ENCODE peak calls at places on chromosomes 6 and 20, in four cellular contexts. L, P, N and M are unnamed samples.

GRCh38 chr6:137734875-137735182 is 132.2 kb upstream of the TNFAIP3 start:
- DNase-seq in N (no peak), L (no peak), P (no peak), M (no peak)

GRCh38 chr6:37631295-37631694 is 66.4 kb downstream of the MDGA1 start:
- DNase-seq in P (no peak), L (no peak), N (no peak), M (no peak)

GRCh38 chr6:54014440-54014839 is 96.8 kb upstream of the MLIP start:
- DNase-seq in N (no peak), P (no peak), L (no peak), M (no peak)

GRCh38 chr20:22807646-22808045 is 223.3 kb upstream of the FOXA2 start:
- DNase-seq in P (peak; percentile 14), N (no peak), L (no peak), M (no peak)

GRCh38 chr6:10256113-10256690 is 158.7 kb downstream of the TFAP2A start:
- DNase-seq in P (no peak), N (no peak), L (no peak), M (no peak)

GRCh38 chr20:51467971-51468626 is 74.4 kb downstream of the NFATC2 start:
- DNase-seq in N (no peak), L (no peak), P (no peak), M (no peak)

GRCh38 chr6:47915017-47915416 is 133.2 kb downstream of the OPN5 start:
- DNase-seq in P (no peak), N (no peak), L (no peak), M (no peak)

GRCh38 chr6:137417411-137417810 is 76.8 kb downstream of the OLIG3 start:
- DNase-seq in L (no peak), N (no peak), P (no peak), M (no peak)

GRCh38 chr6:159973951-159974350 is 5.1 kb downstream of the IGF2R start:
- DNase-seq in P (no peak), N (no peak), L (no peak), M (no peak)

GRCh38 chr6:22448311-22448711 is 121.1 kb upstream of the HDGFL1 start:
- DNase-seq in P (no peak), L (no peak), N (no peak), M (no peak)

GRCh38 chr20:20003088-20003954 is 13.8 kb upstream of the NAA20 start:
- DNase-seq in N (peak; percentile 27), P (no peak), L (peak; percentile 52), M (peak; percentile 50)

GRCh38 chr6:156977527-156978291 is 200.5 kb downstream of the ARID1B start:
- DNase-seq in L (no peak), P (peak; percentile 68), N (no peak), M (no peak)

GRCh38 chr6:144150673-144151009 is 324 bp downstream of the STX11 start:
- DNase-seq in P (no peak), L (peak; percentile 19), N (peak; percentile 29), M (no peak)
- TF ChIP-seq CTCF in P (no peak), L (no peak), N (peak; percentile 24), M (peak; percentile 54)

DNA sequence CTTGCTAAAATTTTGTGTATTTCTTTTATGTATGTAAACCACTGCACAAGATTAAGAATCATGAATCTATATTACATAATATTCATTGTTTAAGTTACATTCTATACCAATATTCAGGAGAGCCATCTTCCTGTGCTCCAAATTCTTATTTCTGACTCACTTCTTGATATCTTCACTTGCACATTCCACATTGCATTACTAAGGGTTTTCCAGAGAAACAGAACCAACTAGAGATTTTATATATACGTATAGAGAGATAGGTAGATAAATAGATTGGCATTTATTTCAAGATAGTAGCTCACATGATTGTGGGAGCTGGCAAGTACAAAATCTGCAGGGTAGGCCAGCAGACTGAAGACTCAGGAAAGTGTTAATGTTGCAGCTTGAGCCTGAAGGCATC is 222.2 kb upstream of the PRSS16 start:
- DNase-seq in P (no peak), L (no peak), N (no peak), M (no peak)
- H3K4me3 ChIP-seq in P (no peak overlapping the region), L (no peak overlapping the region), N (no peak overlapping the region), M (no peak overlapping the region)

DNA sequence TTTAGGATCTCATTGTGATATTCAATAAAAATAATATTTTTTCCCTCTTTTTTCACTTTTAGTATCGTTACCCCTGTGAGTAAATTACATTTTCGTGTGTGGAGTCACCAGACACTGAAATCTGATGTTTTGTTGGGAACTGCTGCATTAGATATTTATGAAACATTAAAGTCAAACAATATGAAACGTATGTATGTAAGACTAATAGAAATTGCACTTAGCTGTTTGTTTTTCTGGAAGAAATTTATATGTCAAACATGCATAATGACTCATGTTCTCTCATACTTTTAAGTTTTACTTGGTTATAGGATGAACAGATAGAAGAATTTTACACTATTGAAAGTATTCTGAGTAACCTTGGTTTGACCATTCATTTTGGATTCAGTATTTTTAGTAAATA is 49.4 kb downstream of the ITCH start:
- DNase-seq in L (no peak), N (no peak), P (no peak), M (no peak)
- H3K36me3 ChIP-seq in L (no peaks in the 10 kb centered on the region), N (no peaks in the 10 kb centered on the region), P (peaks cover 53% of the 10 kb centered on the region), M (no peaks in the 10 kb centered on the region)

GRCh38 chr6:101231606-101232235 is 161.8 kb upstream of the GRIK2 start:
- DNase-seq in L (no peak), N (no peak), P (no peak), M (no peak)

GRCh38 chr6:101224751-101225150 is 168.8 kb upstream of the GRIK2 start:
- DNase-seq in L (no peak), N (no peak), P (no peak), M (no peak)

GRCh38 chr6:101230866-101231265 is 162.6 kb upstream of the GRIK2 start:
- DNase-seq in N (no peak), P (no peak), L (no peak), M (no peak)

GRCh38 chr6:101226677-101227135 is 166.8 kb upstream of the GRIK2 start:
- DNase-seq in L (no peak), P (peak; percentile 61), N (no peak), M (no peak)
- TF ChIP-seq CTCF in L (no peak), P (peak; percentile 68), N (no peak), M (peak; percentile 35)

DNA sequence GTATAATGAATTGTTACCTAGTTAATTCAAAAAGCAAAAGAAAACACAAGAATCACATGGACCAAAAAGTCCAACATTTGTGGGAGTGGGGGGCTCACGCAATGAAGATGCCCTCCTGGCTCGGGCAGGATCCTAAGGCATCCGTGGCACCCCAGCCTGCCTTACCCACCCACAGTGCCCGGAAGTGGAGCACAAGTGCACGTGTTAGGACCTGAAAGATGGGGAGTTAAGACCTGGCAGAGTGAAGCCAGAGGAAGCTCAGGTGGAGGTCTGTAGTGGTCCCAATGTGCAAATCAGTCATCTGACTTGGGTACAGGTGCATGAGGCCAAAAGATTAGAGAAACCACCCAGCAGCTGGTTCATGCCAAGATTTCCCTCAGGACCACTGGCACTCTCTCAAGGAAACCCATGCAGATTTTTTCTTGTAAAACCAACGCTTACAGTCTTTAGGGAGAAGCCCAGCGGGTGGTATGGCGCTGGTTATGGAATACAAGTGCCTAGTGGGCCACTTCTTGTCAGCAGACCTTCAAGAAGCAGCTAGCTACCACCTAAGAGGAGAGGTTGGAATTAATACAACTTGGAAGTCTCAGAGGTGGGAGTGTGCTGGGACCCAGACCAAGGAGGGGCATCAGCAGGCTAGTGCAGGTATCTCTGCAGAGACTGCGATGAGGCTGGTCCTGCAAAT is 42.1 kb downstream of the BFSP1 start:
- DNase-seq in L (no peak), P (no peak), N (no peak), M (no peak)
- H3K4me3 ChIP-seq in L (no peak overlapping the region), P (no peak overlapping the region), N (no peak overlapping the region), M (no peak overlapping the region)

GRCh38 chr6:15520616-15521203 is 142.1 kb downstream of the DTNBP1 start:
- DNase-seq in L (no peak), P (no peak), N (no peak), M (no peak)
- H3K36me3 ChIP-seq in L (no peaks in the 10 kb centered on the region), P (peaks cover 44% of the 10 kb centered on the region), N (no peaks in the 10 kb centered on the region), M (peaks cover 25% of the 10 kb centered on the region)

GRCh38 chr6:87319271-87319987 is 3.0 kb upstream of the SMIM8 start:
- DNase-seq in L (no peak), P (no peak), N (no peak), M (no peak)

GRCh38 chr6:87312860-87313259 is 9.5 kb upstream of the SMIM8 start:
- DNase-seq in N (no peak), L (no peak), P (no peak), M (no peak)

GRCh38 chr6:87315071-87315470 is 7.3 kb upstream of the SMIM8 start:
- DNase-seq in N (no peak), P (no peak), L (no peak), M (no peak)
- TF ChIP-seq CTCF in N (no peak), P (no peak), L (no peak), M (no peak)

GRCh38 chr20:3043381-3043780 is at the start of gene GNRH2:
- DNase-seq in P (no peak), N (no peak), L (no peak), M (no peak)

GRCh38 chr20:3041818-3042504 is 1.5 kb upstream of the GNRH2 start:
- DNase-seq in N (no peak), P (no peak), L (peak; percentile 40), M (no peak)

GRCh38 chr20:3044336-3044965 is 1.0 kb downstream of the GNRH2 start:
- DNase-seq in P (no peak), N (no peak), L (peak; percentile 43), M (no peak)

GRCh38 chr20:3040086-3040485 is 3.3 kb upstream of the GNRH2 start:
- DNase-seq in L (no peak), P (no peak), N (no peak), M (no peak)

GRCh38 chr20:3042621-3043020 is 801 bp upstream of the GNRH2 start:
- DNase-seq in L (peak; percentile 81), N (no peak), P (no peak), M (no peak)
- H3K4me3 ChIP-seq in L (no peak overlapping the region), N (no peak overlapping the region), P (no peak overlapping the region), M (no peak overlapping the region)

GRCh38 chr20:1390552-1391403 is 2.1 kb downstream of the FKBP1A start:
- DNase-seq in N (no peak), L (no peak), P (no peak), M (no peak)
- H3K36me3 ChIP-seq in N (no peaks in the 10 kb centered on the region), L (no peaks in the 10 kb centered on the region), P (no peaks in the 10 kb centered on the region), M (peaks cover 10% of the 10 kb centered on the region)